ENCODE peak calls at places on chromosomes 6 and 20, in four cellular contexts. One of them, this sample, is unnamed.

GRCh38 chr6:170289971-170290305 is 940 bp downstream of the DLL1 start:
- DNase-seq in Panc1: no peak
- DNase-seq in K562: no peak
- DNase-seq in HepG2: no peak
- DNase-seq in this sample: no peak

GRCh38 chr6:133136177-133136896 is 104.8 kb upstream of the EYA4 start:
- DNase-seq in Panc1: no peak
- DNase-seq in K562: no peak
- DNase-seq in HepG2: no peak
- DNase-seq in this sample: no peak

GRCh38 chr6:7677229-7677628 is 48.7 kb upstream of the BMP6 start:
- DNase-seq in Panc1: no peak
- DNase-seq in K562: no peak
- DNase-seq in HepG2: no peak
- DNase-seq in this sample: no peak

GRCh38 chr6:40550096-40550731 is 37.0 kb downstream of the LRFN2 start:
- DNase-seq in Panc1: peak; percentile 10
- DNase-seq in K562: peak; percentile 66
- DNase-seq in HepG2: peak; percentile 54
- DNase-seq in this sample: peak; percentile 44

GRCh38 chr6:9131616-9132015 is 696.3 kb upstream of the SLC35B3 start:
- DNase-seq in Panc1: no peak
- DNase-seq in K562: no peak
- DNase-seq in HepG2: no peak
- DNase-seq in this sample: no peak

GRCh38 chr20:38057351-38057972 is 23.9 kb downstream of the RPRD1B start:
- DNase-seq in Panc1: peak; percentile 73
- DNase-seq in K562: peak; percentile 79
- DNase-seq in HepG2: peak; percentile 88
- DNase-seq in this sample: peak; percentile 58

GRCh38 chr6:23145801-23146200 is 576.4 kb downstream of the HDGFL1 start:
- DNase-seq in Panc1: no peak
- DNase-seq in K562: no peak
- DNase-seq in HepG2: no peak
- DNase-seq in this sample: no peak

GRCh38 chr20:22801528-22801927 is 217.2 kb upstream of the FOXA2 start:
- DNase-seq in Panc1: no peak
- DNase-seq in K562: no peak
- DNase-seq in HepG2: no peak
- DNase-seq in this sample: no peak

GRCh38 chr20:23143098-23143497 is 57.0 kb upstream of the CD93 start:
- DNase-seq in Panc1: peak; percentile 78
- DNase-seq in K562: peak; percentile 39
- DNase-seq in HepG2: peak; percentile 71
- DNase-seq in this sample: peak; percentile 47

GRCh38 chr6:109979033-109979921 is 1.2 kb downstream of the GPR6 start:
- DNase-seq in Panc1: no peak
- DNase-seq in K562: no peak
- DNase-seq in HepG2: no peak
- DNase-seq in this sample: no peak

GRCh38 chr20:40702504-40702903 is 13.5 kb upstream of the MAFB start:
- DNase-seq in Panc1: no peak
- DNase-seq in K562: peak; percentile 22
- DNase-seq in HepG2: peak; percentile 39
- DNase-seq in this sample: no peak

GRCh38 chr6:64505312-64505711 is 869.7 kb downstream of the PHF3 start:
- DNase-seq in Panc1: no peak
- DNase-seq in K562: peak; percentile 34
- DNase-seq in HepG2: peak; percentile 29
- DNase-seq in this sample: no peak

GRCh38 chr6:11586574-11586973 is 49.0 kb downstream of the TMEM170B start:
- DNase-seq in Panc1: no peak
- DNase-seq in K562: no peak
- DNase-seq in HepG2: no peak
- DNase-seq in this sample: no peak

GRCh38 chr6:42454428-42454791 is 2.7 kb upstream of the TRERF1 start:
- DNase-seq in Panc1: no peak
- DNase-seq in K562: no peak
- DNase-seq in HepG2: no peak
- DNase-seq in this sample: no peak

GRCh38 chr6:92647630-92648029 is 771.7 kb downstream of the EPHA7 start:
- DNase-seq in Panc1: no peak
- DNase-seq in K562: no peak
- DNase-seq in HepG2: peak; percentile 25
- DNase-seq in this sample: no peak
- TF ChIP-seq TCF7L2 in Panc1: peak; percentile 62
- TF ChIP-seq TCF7L2 in K562: no peak
- TF ChIP-seq TCF7L2 in HepG2: no peak
- TF ChIP-seq TCF7L2 in this sample: peak; percentile 94

GRCh38 chr20:52992632-52993031 is 20.5 kb downstream of the TSHZ2 start:
- DNase-seq in Panc1: no peak
- DNase-seq in K562: no peak
- DNase-seq in HepG2: no peak
- DNase-seq in this sample: no peak

GRCh38 chr20:52993091-52993490 is 20.9 kb downstream of the TSHZ2 start:
- DNase-seq in Panc1: no peak
- DNase-seq in K562: no peak
- DNase-seq in HepG2: no peak
- DNase-seq in this sample: no peak

GRCh38 chr20:52994184-52994970 is 22.2 kb downstream of the TSHZ2 start:
- DNase-seq in Panc1: no peak
- DNase-seq in K562: no peak
- DNase-seq in HepG2: no peak
- DNase-seq in this sample: no peak

GRCh38 chr20:52996130-52996529 is 24.0 kb downstream of the TSHZ2 start:
- DNase-seq in Panc1: no peak
- DNase-seq in K562: no peak
- DNase-seq in HepG2: no peak
- DNase-seq in this sample: no peak

DNA sequence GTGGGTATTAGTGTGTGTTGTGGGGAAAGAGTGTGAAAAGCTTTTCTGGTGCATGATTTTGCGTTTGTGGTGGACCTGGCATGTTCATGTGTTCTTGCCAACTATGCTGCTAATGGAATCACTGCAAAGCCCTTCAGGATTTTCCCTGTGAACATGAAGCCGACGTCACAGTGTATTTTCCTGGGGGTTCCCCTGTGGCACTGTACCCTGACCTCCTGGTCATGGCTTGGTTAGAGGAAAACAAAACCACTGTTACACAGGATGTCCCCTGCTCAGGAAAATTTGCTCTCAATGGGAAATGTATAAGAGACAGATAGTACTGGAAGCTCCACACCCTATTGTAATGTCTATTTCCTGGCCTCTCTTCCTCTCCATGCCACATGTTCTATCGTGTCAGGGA is 19.6 kb downstream of the TSHZ2 start:
- DNase-seq in Panc1: no peak
- DNase-seq in K562: no peak
- DNase-seq in HepG2: no peak
- DNase-seq in this sample: no peak
- TF ChIP-seq TCF7L2 in Panc1: no peak
- TF ChIP-seq TCF7L2 in K562: no peak
- TF ChIP-seq TCF7L2 in HepG2: no peak
- TF ChIP-seq TCF7L2 in this sample: no peak

DNA sequence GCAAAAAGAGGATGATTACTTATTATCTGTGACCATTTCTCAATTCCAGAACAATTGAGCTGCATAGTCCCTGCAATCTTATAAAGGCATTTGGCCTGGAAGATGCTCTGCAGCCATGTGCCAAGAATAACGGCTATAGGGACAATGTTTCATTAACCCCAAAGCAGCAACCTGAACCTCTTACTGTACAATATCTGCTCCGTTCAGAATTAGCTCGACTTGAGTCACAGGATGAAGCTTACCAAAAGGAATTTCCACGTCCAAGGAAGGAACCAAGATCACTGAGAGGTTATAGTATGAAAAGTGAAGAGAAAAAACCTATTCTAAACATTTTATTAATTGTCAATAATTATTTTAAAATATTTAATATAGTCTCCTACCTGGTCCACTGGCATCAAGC is 167.3 kb upstream of the GMDS start:
- DNase-seq in Panc1: no peak
- DNase-seq in K562: no peak
- DNase-seq in HepG2: no peak
- DNase-seq in this sample: no peak
- TF ChIP-seq TCF7L2 in Panc1: no peak
- TF ChIP-seq TCF7L2 in K562: no peak
- TF ChIP-seq TCF7L2 in HepG2: no peak
- TF ChIP-seq TCF7L2 in this sample: no peak

GRCh38 chr20:45358282-45359068 is 4.5 kb upstream of the SYS1 start:
- DNase-seq in Panc1: no peak
- DNase-seq in K562: no peak
- DNase-seq in HepG2: peak; percentile 64
- DNase-seq in this sample: no peak
- TF ChIP-seq TCF7L2 in Panc1: no peak
- TF ChIP-seq TCF7L2 in K562: no peak
- TF ChIP-seq TCF7L2 in HepG2: no peak
- TF ChIP-seq TCF7L2 in this sample: no peak

This sample was measured in HCT116.